ENCODE peak calls at places on chromosomes 6 and 20, in nine cellular contexts. P is D341Med; Z is spleen; Q is DMS153; O is activated naive CD4-positive, alpha-beta T cell; B is tibial artery; N is stimulated activated CD8-positive, alpha-beta memory T cell treated with anti-CD3 and anti-CD28 coated beads, Interleukin-15, amount 100 ng/mL, for 24 hours; H is GM18507; M is cardiac muscle cell. X is an unnamed sample.

GRCh38 chr20:1376453-1377270 is 16.2 kb downstream of the FKBP1A start:
- DNase-seq in H (no peak), Z (no peak), Q (no peak), P (no peak), O (no peak), N (no peak), M (no peak), B (no peak), X (no peak)

GRCh38 chr6:134047673-134048072 is 4.8 kb downstream of the SLC2A12 start:
- DNase-seq in M (no peak), N (no peak), P (no peak), B (no peak), O (no peak), Q (no peak), H (no peak), Z (no peak), X (peak)

GRCh38 chr6:73121421-73121993 is 103.8 kb downstream of the KHDC1L start:
- DNase-seq in M (peak), P (no peak), O (no peak), Q (no peak), N (no peak), B (no peak), H (no peak), Z (no peak), X (no peak)

GRCh38 chr20:7760261-7761048 is 179.8 kb downstream of the HAO1 start:
- DNase-seq in N (no peak), B (no peak), M (no peak), Q (no peak), O (no peak), H (no peak), Z (no peak), P (no peak), X (no peak)

GRCh38 chr6:144590540-144590939 is 305.4 kb downstream of the UTRN start:
- DNase-seq in B (no peak), Z (no peak), M (no peak), H (no peak), O (no peak), P (no peak), Q (no peak), N (no peak), X (no peak)

GRCh38 chr6:89035252-89036106 is 45.1 kb upstream of the PNRC1 start:
- DNase-seq in B (peak), Z (no peak), H (no peak), Q (no peak), P (no peak), O (no peak), N (no peak), M (peak), X (no peak)

GRCh38 chr6:154234019-154234772 is 122.4 kb downstream of the IPCEF1 start:
- DNase-seq in O (no peak), B (no peak), Z (no peak), N (no peak), H (no peak), Q (no peak), P (no peak), M (no peak), X (no peak)

GRCh38 chr6:31293343-31293742 is 21.5 kb upstream of the HLA-C start:
- DNase-seq in P (no peak), Z (no peak), B (no peak), Q (no peak), O (no peak), M (peak), N (no peak), H (no peak), X (no peak)

GRCh38 chr6:21873562-21873961 is 280.0 kb downstream of the SOX4 start:
- DNase-seq in O (no peak), H (no peak), Z (no peak), B (peak), N (no peak), M (peak), P (no peak), Q (no peak), X (no peak)

GRCh38 chr6:30725713-30726505 is 5.8 kb downstream of the TUBB start:
- DNase-seq in O (no peak), M (peak), H (no peak), P (no peak), Q (no peak), B (no peak), N (no peak), Z (peak), X (peak)

GRCh38 chr6:4133941-4134838 is 1.2 kb downstream of the ECI2 start:
- DNase-seq in Z (peak), B (peak), N (no peak), Q (no peak), P (no peak), H (no peak), M (peak), O (no peak), X (no peak)

GRCh38 chr6:17035994-17036393 is 65.9 kb upstream of the STMND1 start:
- DNase-seq in H (no peak), O (no peak), P (no peak), N (no peak), Q (no peak), B (no peak), Z (no peak), M (no peak), X (no peak)

X was measured in NCI-H345.